ENCODE peak calls at places on chromosomes 13 and 19, in nine cellular contexts. E is fibroblast of the aortic adventitia; Y is T-helper 1 cell; C is T follicular helper cell; L is activated CD4-positive, CD25-positive, alpha-beta regulatory T cell treated with anti-CD3 and anti-CD28 coated beads, Interleukin-2, amount 50 U/mL, for 16 hours; R is dorsolateral prefrontal cortex; F is EL; N is stimulated activated CD8-positive, alpha-beta memory T cell treated with anti-CD3 and anti-CD28 coated beads, Interleukin-15, amount 100 ng/mL, for 1 hour; I is cerebellar cortex. M is an unnamed sample.

GRCh38 chr13:39144941-39145533 is 106.8 kb downstream of the NHLRC3 start:
- DNase-seq in E (peak; percentile 84), Y (no peak), C (no peak), L (no peak), R (peak; percentile 72), F (peak; percentile 57), N (no peak), I (peak; percentile 46), M (no peak)

GRCh38 chr13:51934461-51935087 is 72.8 kb downstream of the CCDC70 start:
- DNase-seq in E (no peak), Y (no peak), C (no peak), L (no peak), R (no peak), F (no peak), N (no peak), I (no peak), M (no peak)

GRCh38 chr13:73870970-73871935 is 263.0 kb downstream of the KLF12 start:
- DNase-seq in E (peak; percentile 83), Y (no peak), C (no peak), L (no peak), R (no peak), F (peak; percentile 85), N (no peak), I (no peak), M (no peak)

GRCh38 chr13:78487707-78488106 is 115.6 kb downstream of the POU4F1 start:
- DNase-seq in E (no peak), Y (no peak), C (no peak), L (no peak), R (no peak), F (no peak), N (no peak), I (no peak), M (no peak)

GRCh38 chr13:110471833-110472162 is 89.7 kb downstream of the RAB20 start:
- DNase-seq in E (no peak), Y (no peak), C (no peak), L (no peak), R (peak; percentile 42), F (peak; percentile 27), N (no peak), I (no peak), M (no peak)

GRCh38 chr19:11948646-11949045 is 16.2 kb upstream of the ZNF763 start:
- DNase-seq in E (no peak), Y (no peak), C (no peak), L (no peak), R (no peak), F (no peak), N (no peak), I (no peak), M (no peak)

GRCh38 chr13:33174491-33174890 is 111.1 kb downstream of the STARD13 start:
- DNase-seq in E (no peak), Y (no peak), C (no peak), L (no peak), R (no peak), F (no peak), N (no peak), I (no peak), M (no peak)

GRCh38 chr19:2186071-2186846 is 22.5 kb downstream of the DOT1L start:
- DNase-seq in E (peak; percentile 99), Y (no peak), C (no peak), L (no peak), R (peak; percentile 63), F (peak; percentile 94), N (no peak), I (peak; percentile 74), M (peak; percentile 72)

GRCh38 chr13:92842145-92842544 is 384.5 kb upstream of the GPC6 start:
- DNase-seq in E (peak; percentile 96), Y (no peak), C (no peak), L (no peak), R (no peak), F (peak; percentile 88), N (no peak), I (no peak), M (no peak)

GRCh38 chr19:50333737-50334617 is 4.8 kb upstream of the KCNC3 start:
- DNase-seq in E (no peak), Y (peak; percentile 75), C (peak; percentile 71), L (peak; percentile 65), R (peak; percentile 66), F (no peak), N (peak; percentile 62), I (no peak), M (peak; percentile 90)

GRCh38 chr19:45913874-45914830 is at the start of gene NANOS2:
- DNase-seq in E (peak; percentile 37), Y (no peak), C (no peak), L (no peak), R (no peak), F (peak; percentile 17), N (no peak), I (peak; percentile 61), M (no peak)

GRCh38 chr13:58343081-58343480 is 711.5 kb downstream of the PCDH17 start:
- DNase-seq in E (no peak), Y (no peak), C (no peak), L (no peak), R (no peak), F (no peak), N (no peak), I (no peak), M (no peak)

GRCh38 chr13:46551410-46552301 is 1.3 kb upstream of the LRCH1 start:
- DNase-seq in E (peak; percentile 78), Y (peak; percentile 57), C (peak; percentile 50), L (peak; percentile 24), R (peak; percentile 74), F (peak; percentile 82), N (peak; percentile 43), I (peak; percentile 79), M (peak; percentile 73)

GRCh38 chr19:40284501-40285352 is at the start of gene AKT2:
- DNase-seq in E (peak; percentile 38), Y (peak; percentile 58), C (peak; percentile 63), L (peak; percentile 49), R (peak; percentile 44), F (peak; percentile 54), N (peak; percentile 38), I (no peak), M (peak; percentile 81)

GRCh38 chr13:59843040-59843439 is 320.7 kb downstream of the DIAPH3 start:
- DNase-seq in E (no peak), Y (no peak), C (no peak), L (no peak), R (no peak), F (no peak), N (no peak), I (no peak), M (no peak)

GRCh38 chr13:75136151-75136550 is 345.8 kb downstream of the TBC1D4 start:
- DNase-seq in E (no peak), Y (no peak), C (no peak), L (no peak), R (no peak), F (no peak), N (no peak), I (no peak), M (no peak)

GRCh38 chr13:79779061-79779460 is 298.1 kb downstream of the NDFIP2 start:
- DNase-seq in E (no peak), Y (no peak), C (no peak), L (no peak), R (no peak), F (no peak), N (no peak), I (no peak), M (no peak)

GRCh38 chr13:106534844-106535551 is 464 bp downstream of the EFNB2 start:
- DNase-seq in E (peak; percentile 12), Y (no peak), C (no peak), L (no peak), R (no peak), F (peak; percentile 34), N (no peak), I (no peak), M (peak; percentile 19)

GRCh38 chr19:52667972-52668371 is 29.8 kb upstream of the ZNF83 start:
- DNase-seq in E (no peak), Y (no peak), C (no peak), L (no peak), R (no peak), F (no peak), N (no peak), I (no peak), M (no peak)

GRCh38 chr13:21901326-21901725 is 230.5 kb downstream of the FGF9 start:
- DNase-seq in E (no peak), Y (no peak), C (no peak), L (no peak), R (no peak), F (no peak), N (no peak), I (no peak), M (no peak)

GRCh38 chr19:41123716-41124244 is 9.5 kb downstream of the CYP2F1 start:
- DNase-seq in E (no peak), Y (no peak), C (no peak), L (no peak), R (no peak), F (no peak), N (no peak), I (no peak), M (no peak)

GRCh38 chr19:56341948-56342347 is 27.3 kb upstream of the ZSCAN5A start:
- DNase-seq in E (no peak), Y (no peak), C (no peak), L (no peak), R (no peak), F (no peak), N (no peak), I (no peak), M (no peak)

GRCh38 chr13:80337706-80338105 is 3.2 kb downstream of the SPRY2 start:
- DNase-seq in E (peak; percentile 56), Y (no peak), C (no peak), L (no peak), R (no peak), F (no peak), N (no peak), I (peak; percentile 59), M (peak; percentile 41)

GRCh38 chr13:50543767-50544166 is 299.7 kb downstream of the DLEU7 start:
- DNase-seq in E (peak; percentile 88), Y (no peak), C (no peak), L (no peak), R (peak; percentile 23), F (peak; percentile 30), N (no peak), I (no peak), M (no peak)

GRCh38 chr19:18995804-18996241 is 37.5 kb downstream of the SUGP2 start:
- DNase-seq in E (peak; percentile 94), Y (no peak), C (no peak), L (no peak), R (peak; percentile 85), F (peak; percentile 85), N (no peak), I (peak; percentile 62), M (peak; percentile 52)

GRCh38 chr19:45049073-45049736 is 10.4 kb downstream of the CLASRP start:
- DNase-seq in E (no peak), Y (no peak), C (no peak), L (no peak), R (no peak), F (no peak), N (no peak), I (no peak), M (no peak)